ENCODE peak calls at places on chromosomes 6 and 20, in five cellular contexts. Z is lower leg skin, U is body of pancreas, B is stomach, N is right lobe of liver. D is an unnamed sample.

GRCh38 chr20:50967621-50968020 is 9.0 kb downstream of the MOCS3 start:
- DNase-seq in Z (no peak), U (no peak), B (no peak), N (no peak), D (no peak)

GRCh38 chr6:71502961-71503360 is 214.3 kb downstream of the OGFRL1 start:
- DNase-seq in Z (no peak), U (no peak), B (no peak), N (no peak), D (no peak)

GRCh38 chr20:20360464-20360863 is 7.4 kb upstream of the INSM1 start:
- DNase-seq in Z (no peak), U (peak), B (peak), N (no peak), D (no peak)

GRCh38 chr20:24443436-24443835 is 26.0 kb upstream of the SYNDIG1 start:
- DNase-seq in Z (peak), U (no peak), B (no peak), N (no peak), D (no peak)

GRCh38 chr6:46776070-46776752 is 17.0 kb upstream of the MEP1A start:
- DNase-seq in Z (no peak), U (no peak), B (no peak), N (no peak), D (no peak)

GRCh38 chr6:129440691-129441090 is 269.3 kb downstream of the ARHGAP18 start:
- DNase-seq in Z (no peak), U (no peak), B (no peak), N (no peak), D (no peak)

GRCh38 chr6:11586574-11586973 is 49.0 kb downstream of the TMEM170B start:
- DNase-seq in Z (no peak), U (no peak), B (no peak), N (no peak), D (no peak)

GRCh38 chr6:15499591-15499990 is 163.2 kb downstream of the DTNBP1 start:
- DNase-seq in Z (peak), U (no peak), B (no peak), N (no peak), D (no peak)

GRCh38 chr6:143601501-143601900 is 76.3 kb upstream of the PHACTR2 start:
- DNase-seq in Z (no peak), U (no peak), B (no peak), N (no peak), D (no peak)

GRCh38 chr6:139028242-139028657 is 295 bp upstream of the ABRACL start:
- DNase-seq in Z (no peak), U (peak), B (no peak), N (no peak), D (no peak)

GRCh38 chr6:142878407-142878806 is 66.6 kb downstream of the HIVEP2 start:
- DNase-seq in Z (no peak), U (no peak), B (no peak), N (no peak), D (no peak)

DNA sequence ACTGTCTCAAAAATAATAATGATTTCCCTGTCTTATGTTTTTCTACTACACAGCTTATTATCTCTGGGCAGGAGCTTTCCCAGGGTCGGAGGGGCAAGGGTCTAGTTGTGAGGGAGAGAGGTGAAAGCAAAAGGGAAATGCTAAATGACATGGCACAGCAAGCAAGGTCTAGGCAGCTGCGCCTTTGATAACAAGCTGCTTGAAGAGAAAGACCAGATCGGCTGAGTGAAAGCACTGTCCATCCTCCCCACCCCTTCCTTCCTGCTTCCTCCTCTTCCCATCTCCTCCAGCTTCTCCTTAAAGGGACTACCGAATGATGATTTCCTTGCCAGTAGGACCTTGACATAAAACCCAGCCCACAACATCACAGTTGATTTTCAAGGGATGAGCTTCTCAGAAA is 158.1 kb upstream of the AKAP12 start:
- DNase-seq in Z (no peak), U (no peak), B (no peak), N (no peak), D (no peak)
- TF ChIP-seq POLR2A in Z (no peak), U (no peak), B (no peak), N (no peak), D (no peak)

GRCh38 chr20:63950701-63951397 is 5.4 kb downstream of the UCKL1 start:
- DNase-seq in Z (no peak), U (no peak), B (no peak), N (no peak), D (no peak)
- TF ChIP-seq POLR2A in Z (no peak), U (no peak), B (no peak), N (no peak), D (no peak)

DNA sequence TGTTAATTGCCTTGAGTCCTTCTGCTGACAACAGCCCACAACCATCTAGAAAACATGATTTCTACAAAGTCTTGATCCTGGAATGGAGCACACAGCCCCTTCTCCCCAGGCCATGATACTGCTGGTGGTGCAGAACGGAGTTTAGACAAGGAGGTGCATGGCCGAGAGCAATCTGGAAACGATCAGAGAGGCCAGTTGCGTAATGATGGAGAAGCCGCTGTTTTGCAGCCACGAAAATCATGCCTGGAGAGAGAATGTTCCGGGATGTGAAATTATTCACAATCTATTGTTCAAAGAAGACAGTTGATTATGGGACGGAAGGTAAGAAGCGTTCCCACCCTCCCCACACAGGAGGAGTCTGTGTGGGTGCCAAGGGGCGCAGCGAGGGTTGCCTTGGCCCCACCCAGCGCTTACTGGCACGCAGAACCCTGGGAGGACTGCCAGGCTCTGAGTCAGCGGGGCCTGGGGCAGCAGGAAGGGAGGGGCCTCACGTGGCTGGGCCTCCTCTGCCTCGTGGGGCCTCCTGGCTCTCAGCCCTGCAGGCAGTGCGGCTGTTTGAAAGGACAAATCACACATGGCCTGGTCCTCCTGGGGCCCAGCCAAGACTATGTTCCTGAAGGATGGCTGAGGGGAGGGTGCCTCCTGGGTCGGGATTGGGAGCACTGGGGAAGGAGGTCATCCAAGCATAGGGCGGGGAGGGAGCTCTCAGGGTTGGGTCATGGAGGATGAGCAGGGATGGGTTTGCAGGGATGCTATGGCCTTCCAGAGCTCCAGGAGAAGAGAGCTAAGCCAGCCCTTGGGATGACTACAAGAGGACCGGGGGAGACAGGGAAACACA is 8.7 kb upstream of the AP5S1 start:
- DNase-seq in Z (peak), U (peak), B (peak), N (peak), D (peak)
- TF ChIP-seq POLR2A in Z (no peak), U (no peak), B (peak), N (peak), D (peak)

GRCh38 chr6:42199106-42199981 is 4.6 kb upstream of the GUCA1B start:
- DNase-seq in Z (no peak), U (no peak), B (no peak), N (no peak), D (no peak)
- TF ChIP-seq POLR2A in Z (no peak), U (no peak), B (no peak), N (no peak), D (no peak)

GRCh38 chr6:32156891-32157290 is 3.0 kb downstream of the PPT2 start:
- DNase-seq in Z (no peak), U (no peak), B (no peak), N (no peak), D (no peak)

GRCh38 chr6:32153252-32153834 is 598 bp upstream of the PPT2 start:
- DNase-seq in Z (no peak), U (no peak), B (peak), N (no peak), D (no peak)

GRCh38 chr6:32152414-32153251 is 894 bp upstream of the PRRT1 start:
- DNase-seq in Z (no peak), U (no peak), B (peak), N (no peak), D (no peak)

GRCh38 chr6:32153835-32154513 is at the start of gene PPT2:
- DNase-seq in Z (peak), U (peak), B (peak), N (peak), D (peak)

GRCh38 chr6:32154514-32155161 is 697 bp downstream of the PPT2 start:
- DNase-seq in Z (no peak), U (peak), B (peak), N (peak), D (no peak)
- TF ChIP-seq POLR2A in Z (no peak), U (no peak), B (no peak), N (peak), D (no peak)

GRCh38 chr6:109008951-109009760 is 85.5 kb downstream of the SESN1 start:
- DNase-seq in Z (peak), U (peak), B (peak), N (peak), D (peak)
- TF ChIP-seq POLR2A in Z (peak), U (peak), B (no peak), N (peak), D (no peak)

GRCh38 chr6:32604434-32604877 is 14.8 kb upstream of the HLA-DRB1 start:
- DNase-seq in Z (no peak), U (no peak), B (no peak), N (no peak), D (no peak)
- TF ChIP-seq POLR2A in Z (no peak), U (no peak), B (no peak), N (no peak), D (no peak)

GRCh38 chr20:41538810-41539596 is 79.2 kb downstream of the CHD6 start:
- DNase-seq in Z (no peak), U (no peak), B (no peak), N (no peak), D (no peak)
- TF ChIP-seq POLR2A in Z (no peak), U (no peak), B (no peak), N (no peak), D (no peak)